ENCODE peak calls at places on chromosomes 3 and 15, in six cellular contexts. H is activated T-helper 1 cell treated with anti-CD3 and anti-CD28 coated beads, Interleukin-12 subunit alpha, Interleukin-12 subunit beta, Interleukin-2, Interleukin-4 antibody, amounts not matched to agents 30 ng/mL and 10 ng/mL and 1 ng/mL, durations not matched to agents 14 hours and 24 hours and 36 hours; M is breast epithelium; S is fibroblast of pulmonary artery; V is AG10803; Q is iPS-NIHi11. Z is an unnamed sample.

GRCh38 chr3:88005066-88005465 is 53.7 kb downstream of the CGGBP1 start:
- DNase-seq in S (peak), Q (peak), M (no peak), H (no peak), V (peak), Z (no peak)

GRCh38 chr15:71125831-71126453 is 10.7 kb downstream of the THSD4 start:
- DNase-seq in S (no peak), M (no peak), Q (peak), V (no peak), H (no peak), Z (no peak)

GRCh38 chr3:32392530-32393302 is 1.1 kb downstream of the CMTM7 start:
- DNase-seq in H (no peak), V (peak), S (peak), M (peak), Q (no peak), Z (peak)

GRCh38 chr3:194671511-194671899 is 486 bp downstream of the LSG1 start:
- DNase-seq in V (no peak), H (no peak), M (no peak), Q (peak), S (peak), Z (no peak)

GRCh38 chr15:78540955-78541743 is 905 bp downstream of the PSMA4 start:
- DNase-seq in H (no peak), S (no peak), M (no peak), Q (peak), V (peak), Z (no peak)

GRCh38 chr3:98690876-98691275 is 72.3 kb upstream of the ST3GAL6 start:
- DNase-seq in M (no peak), Q (no peak), H (no peak), S (peak), V (no peak), Z (no peak)

GRCh38 chr3:193851941-193852674 is 259.1 kb downstream of the OPA1 start:
- DNase-seq in V (no peak), H (no peak), Q (peak), S (peak), M (no peak), Z (peak)

GRCh38 chr15:90883971-90884718 is at the start of gene FES:
- DNase-seq in S (peak), V (peak), H (no peak), M (no peak), Q (peak), Z (peak)

GRCh38 chr15:25437751-25438600 is 848 bp downstream of the UBE3A start:
- DNase-seq in S (peak), Q (peak), V (peak), H (peak), M (peak), Z (peak)

GRCh38 chr3:5376761-5377160 is 189.3 kb downstream of the EDEM1 start:
- DNase-seq in S (no peak), H (no peak), M (no peak), V (no peak), Q (peak), Z (peak)

GRCh38 chr15:59688383-59688887 is 685 bp downstream of the BNIP2 start:
- DNase-seq in Q (no peak), V (peak), H (no peak), M (no peak), S (peak), Z (no peak)